ENCODE peak calls at places on chromosomes 2 and 18, in seven cellular contexts. J is COR-L47; X is effector CD8-positive, alpha-beta T cell; P is activated naive CD4-positive, alpha-beta T cell; A is activated T-cell treated with anti-CD3 and anti-CD28 coated beads for 1 hour; D is cardiac septum; S is A549. M is an unnamed sample.

GRCh38 chr18:59516356-59517155 is 157.5 kb upstream of the LMAN1 start:
- DNase-seq in P (no peak), J (peak; percentile 3), X (no peak), S (peak; percentile 60), D (no peak), A (no peak), M (no peak)

GRCh38 chr2:100822587-100823248 is 2.8 kb downstream of the NPAS2 start:
- DNase-seq in S (no peak), P (no peak), J (no peak), X (no peak), D (no peak), A (no peak), M (no peak)

GRCh38 chr2:133838642-133839370 is 270.5 kb upstream of the NCKAP5 start:
- DNase-seq in X (no peak), J (no peak), S (no peak), D (no peak), A (no peak), P (no peak), M (no peak)

GRCh38 chr2:95525294-95526035 is 40.9 kb upstream of the TRIM43B start:
- DNase-seq in A (no peak), D (no peak), J (peak; percentile 75), P (no peak), X (no peak), S (no peak), M (no peak)

GRCh38 chr18:13387856-13388548 is 169.4 kb downstream of the LDLRAD4 start:
- DNase-seq in S (no peak), D (peak; percentile 60), A (no peak), P (no peak), X (no peak), J (no peak), M (no peak)

GRCh38 chr2:162480067-162480466 is 136.1 kb downstream of the GCA start:
- DNase-seq in A (no peak), X (no peak), P (no peak), J (no peak), S (no peak), D (no peak), M (no peak)

GRCh38 chr18:57437782-57438668 is 2.9 kb downstream of the ONECUT2 start:
- DNase-seq in J (peak; percentile 99), X (no peak), P (no peak), S (peak; percentile 82), A (no peak), D (no peak), M (no peak)

GRCh38 chr2:111235616-111236015 is 114.9 kb downstream of the BCL2L11 start:
- DNase-seq in P (no peak), S (no peak), A (no peak), J (no peak), X (no peak), D (no peak), M (no peak)

GRCh38 chr18:24011095-24011917 is 3.2 kb upstream of the TTC39C start:
- DNase-seq in D (no peak), J (no peak), S (no peak), X (no peak), P (no peak), A (no peak), M (no peak)

GRCh38 chr18:5451130-5451529 is 92.7 kb downstream of the EPB41L3 start:
- DNase-seq in P (no peak), X (no peak), J (no peak), D (no peak), A (no peak), S (no peak), M (no peak)

GRCh38 chr2:72361042-72361441 is 213.4 kb upstream of the CYP26B1 start:
- DNase-seq in J (no peak), X (no peak), D (no peak), P (no peak), A (no peak), S (no peak), M (no peak)

GRCh38 chr18:12366379-12366778 is 10.6 kb downstream of the AFG3L2 start:
- DNase-seq in X (no peak), J (no peak), P (no peak), A (no peak), S (no peak), D (peak; percentile 77), M (no peak)

GRCh38 chr18:74395630-74396251 is 61.4 kb downstream of the DIPK1C start:
- DNase-seq in P (no peak), X (no peak), D (peak; percentile 70), S (no peak), A (no peak), J (no peak), M (no peak)

GRCh38 chr2:158391876-158392275 is 64.7 kb downstream of the CCDC148 start:
- DNase-seq in S (peak; percentile 14), J (no peak), X (no peak), D (no peak), P (no peak), A (no peak), M (no peak)

GRCh38 chr2:203574824-203575223 is 39.7 kb upstream of the RAPH1 start:
- DNase-seq in D (no peak), J (no peak), S (no peak), A (no peak), P (no peak), X (no peak), M (no peak)